ENCODE peak calls at places on chromosome 17, in seven cellular contexts. I, O, W, X, K, Y and S are unnamed samples.

GRCh38 chr17:1720856-1721386 is 3.6 kb upstream of the WDR81 start:
- DNase-seq in W (peak; percentile 80), O (no peak), I (peak; percentile 55), K (peak; percentile 67), X (peak; percentile 79), Y (no peak), S (no peak)

GRCh38 chr17:20944014-20944905 is 98.6 kb downstream of the USP22 start:
- DNase-seq in W (peak; percentile 36), K (no peak), O (peak; percentile 33), Y (no peak), X (peak; percentile 47), I (no peak), S (no peak)

GRCh38 chr17:56074366-56074765 is 78.9 kb upstream of the ANKFN1 start:
- DNase-seq in I (no peak), X (no peak), W (no peak), Y (no peak), O (no peak), K (no peak), S (no peak)

GRCh38 chr17:83190601-83191387 is 111.4 kb downstream of the METRNL start:
- DNase-seq in Y (no peak), W (no peak), I (peak; percentile 0), O (no peak), X (no peak), K (no peak), S (no peak)

GRCh38 chr17:8188408-8188839 is 1.6 kb downstream of the BORCS6 start:
- DNase-seq in X (peak; percentile 35), I (no peak), W (peak; percentile 40), Y (no peak), O (no peak), K (no peak), S (no peak)

GRCh38 chr17:29140051-29140582 is 40.1 kb downstream of the MYO18A start:
- DNase-seq in I (peak; percentile 82), K (no peak), O (peak; percentile 80), Y (peak; percentile 60), X (peak; percentile 89), W (peak; percentile 94), S (peak; percentile 75)

GRCh38 chr17:67156269-67157199 is 88.5 kb downstream of the HELZ start:
- DNase-seq in W (no peak), I (no peak), X (peak; percentile 31), Y (no peak), O (no peak), K (no peak), S (no peak)

GRCh38 chr17:30340957-30341356 is 7.1 kb upstream of the TMIGD1 start:
- DNase-seq in X (no peak), I (no peak), Y (no peak), W (no peak), O (no peak), K (no peak), S (no peak)

GRCh38 chr17:60168654-60169053 is 18.9 kb downstream of the CA4 start:
- DNase-seq in I (no peak), K (no peak), Y (no peak), W (no peak), X (no peak), O (no peak), S (no peak)

GRCh38 chr17:40019140-40019991 is 4.1 kb downstream of the CSF3 start:
- DNase-seq in I (no peak), K (no peak), O (no peak), Y (no peak), W (no peak), X (no peak), S (no peak)

GRCh38 chr17:34579979-34580684 is 750 bp downstream of the TMEM132E start:
- DNase-seq in I (no peak), O (no peak), X (peak; percentile 19), K (no peak), Y (no peak), W (peak; percentile 31), S (no peak)